ENCODE peak calls at places on chromosomes 16 and 17, in four cellular contexts. One of them, this sample, is unnamed.

GRCh38 chr16:46844771-46845170 is 13.8 kb upstream of the C16orf87 start:
- DNase-seq in SK-N-SH: no peak
- DNase-seq in HCT116: no peak
- DNase-seq in K562: no peak
- DNase-seq in this sample: no peak

GRCh38 chr16:47887496-47887895 is 268.3 kb downstream of the ABCC12 start:
- DNase-seq in SK-N-SH: no peak
- DNase-seq in HCT116: no peak
- DNase-seq in K562: no peak
- DNase-seq in this sample: peak; percentile 17

GRCh38 chr17:80992077-80992947 is 671 bp downstream of the CHMP6 start:
- DNase-seq in SK-N-SH: peak; percentile 85
- DNase-seq in HCT116: no peak
- DNase-seq in K562: no peak
- DNase-seq in this sample: peak; percentile 63

GRCh38 chr17:56478836-56479447 is 114.6 kb upstream of the NOG start:
- DNase-seq in SK-N-SH: peak; percentile 21
- DNase-seq in HCT116: peak; percentile 58
- DNase-seq in K562: peak; percentile 18
- DNase-seq in this sample: peak; percentile 61

GRCh38 chr17:17693253-17693954 is 12.1 kb downstream of the RAI1 start:
- DNase-seq in SK-N-SH: peak; percentile 78
- DNase-seq in HCT116: no peak
- DNase-seq in K562: no peak
- DNase-seq in this sample: peak; percentile 90

GRCh38 chr16:85663891-85664321 is 24.8 kb downstream of the GINS2 start:
- DNase-seq in SK-N-SH: no peak
- DNase-seq in HCT116: no peak
- DNase-seq in K562: no peak
- DNase-seq in this sample: no peak

GRCh38 chr16:720507-720989 is 398 bp upstream of the ANTKMT start:
- DNase-seq in SK-N-SH: peak; percentile 89
- DNase-seq in HCT116: no peak
- DNase-seq in K562: peak; percentile 84
- DNase-seq in this sample: peak; percentile 77

GRCh38 chr17:76189741-76190140 is 48.7 kb upstream of the FOXJ1 start:
- DNase-seq in SK-N-SH: no peak
- DNase-seq in HCT116: no peak
- DNase-seq in K562: peak; percentile 54
- DNase-seq in this sample: no peak

GRCh38 chr16:23223368-23223767 is 40.8 kb downstream of the SCNN1G start:
- DNase-seq in SK-N-SH: no peak
- DNase-seq in HCT116: no peak
- DNase-seq in K562: no peak
- DNase-seq in this sample: no peak

GRCh38 chr17:49552070-49552751 is 23.5 kb upstream of the NXPH3 start:
- DNase-seq in SK-N-SH: peak; percentile 28
- DNase-seq in HCT116: no peak
- DNase-seq in K562: peak; percentile 8
- DNase-seq in this sample: no peak

GRCh38 chr17:4177732-4178131 is 34.7 kb downstream of the CYB5D2 start:
- DNase-seq in SK-N-SH: no peak
- DNase-seq in HCT116: no peak
- DNase-seq in K562: no peak
- DNase-seq in this sample: no peak

DNA sequence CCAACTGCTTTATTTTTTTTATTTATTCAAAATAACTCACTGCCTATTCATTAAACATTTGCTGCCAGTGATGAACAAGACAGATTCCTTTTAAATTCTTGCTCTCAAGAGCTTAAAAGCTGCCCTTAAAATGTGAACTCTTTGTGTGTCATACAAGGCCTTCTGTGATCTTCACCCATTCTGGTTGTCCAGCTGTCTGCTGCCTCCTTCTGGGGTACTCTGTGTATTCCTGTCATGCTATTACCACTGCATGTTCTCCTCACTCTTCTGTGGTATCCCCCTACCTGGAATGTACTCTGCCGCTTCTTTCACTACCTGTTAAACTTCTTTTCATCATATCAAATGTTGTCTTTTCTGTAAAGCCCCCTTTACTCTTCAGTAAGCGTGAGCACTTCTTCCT is 165.8 kb downstream of the CHD9 start:
- DNase-seq in SK-N-SH: peak; percentile 7
- DNase-seq in HCT116: no peak
- DNase-seq in K562: peak; percentile 33
- DNase-seq in this sample: peak; percentile 16
- TF ChIP-seq JUND in SK-N-SH: no peak
- TF ChIP-seq JUND in HCT116: no peak
- TF ChIP-seq JUND in K562: no peak
- TF ChIP-seq JUND in this sample: no peak

GRCh38 chr17:59839646-59840328 is 53.0 kb downstream of the TUBD1 start:
- DNase-seq in SK-N-SH: no peak
- DNase-seq in HCT116: no peak
- DNase-seq in K562: no peak
- DNase-seq in this sample: no peak
- TF ChIP-seq JUND in SK-N-SH: peak; percentile 2
- TF ChIP-seq JUND in HCT116: no peak
- TF ChIP-seq JUND in K562: no peak
- TF ChIP-seq JUND in this sample: no peak

GRCh38 chr16:17395849-17396480 is 74.8 kb downstream of the XYLT1 start:
- DNase-seq in SK-N-SH: no peak
- DNase-seq in HCT116: no peak
- DNase-seq in K562: no peak
- DNase-seq in this sample: peak; percentile 60
- TF ChIP-seq JUND in SK-N-SH: no peak
- TF ChIP-seq JUND in HCT116: no peak
- TF ChIP-seq JUND in K562: no peak
- TF ChIP-seq JUND in this sample: no peak

GRCh38 chr16:78782572-78782971 is 683.1 kb downstream of the WWOX start:
- DNase-seq in SK-N-SH: no peak
- DNase-seq in HCT116: no peak
- DNase-seq in K562: no peak
- DNase-seq in this sample: no peak
- TF ChIP-seq JUND in SK-N-SH: no peak
- TF ChIP-seq JUND in HCT116: no peak
- TF ChIP-seq JUND in K562: no peak
- TF ChIP-seq JUND in this sample: no peak

GRCh38 chr16:56675685-56676210 is 6.1 kb downstream of the MT1H start:
- DNase-seq in SK-N-SH: no peak
- DNase-seq in HCT116: no peak
- DNase-seq in K562: no peak
- DNase-seq in this sample: no peak

GRCh38 chr16:56679813-56680212 is 2.5 kb upstream of the MT1X start:
- DNase-seq in SK-N-SH: no peak
- DNase-seq in HCT116: peak; percentile 65
- DNase-seq in K562: no peak
- DNase-seq in this sample: no peak

GRCh38 chr16:56677474-56677873 is 4.8 kb upstream of the MT1X start:
- DNase-seq in SK-N-SH: no peak
- DNase-seq in HCT116: no peak
- DNase-seq in K562: no peak
- DNase-seq in this sample: no peak

GRCh38 chr16:56681939-56682702 is at the start of gene MT1X:
- DNase-seq in SK-N-SH: peak; percentile 95
- DNase-seq in HCT116: peak; percentile 81
- DNase-seq in K562: peak; percentile 85
- DNase-seq in this sample: peak; percentile 93

DNA sequence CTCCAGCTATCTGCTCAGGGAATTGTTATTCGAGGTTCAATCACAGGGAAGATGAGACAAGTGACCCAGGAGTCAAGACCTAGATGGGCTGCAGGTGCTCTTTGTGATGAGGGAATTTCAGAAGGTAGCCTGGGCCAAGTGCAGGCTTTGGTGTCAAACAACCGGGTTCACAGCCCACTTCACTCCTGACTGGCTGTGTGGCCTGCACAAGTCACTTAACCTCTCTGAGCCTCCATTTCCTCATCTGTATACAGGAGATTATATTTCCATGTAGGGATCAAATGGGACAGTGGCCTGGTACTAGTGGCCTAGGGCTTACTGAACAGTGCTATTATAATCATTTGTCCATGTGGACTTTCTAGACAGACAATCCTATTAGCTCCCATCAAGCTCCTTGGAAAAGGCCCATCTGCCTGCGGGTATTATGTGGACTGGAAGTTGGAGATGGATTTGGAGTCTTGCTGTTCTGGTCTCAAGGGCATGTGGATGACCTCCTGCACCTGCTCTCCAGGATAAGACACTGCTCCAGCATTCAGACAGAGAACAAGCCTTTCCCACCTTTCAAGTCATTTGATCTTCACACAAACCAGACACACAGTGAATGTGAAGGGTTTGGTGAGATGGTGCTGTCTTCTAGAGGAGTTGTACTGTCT is 3.1 kb upstream of the MT1X start:
- DNase-seq in SK-N-SH: no peak
- DNase-seq in HCT116: no peak
- DNase-seq in K562: no peak
- DNase-seq in this sample: no peak
- TF ChIP-seq JUND in SK-N-SH: no peak
- TF ChIP-seq JUND in HCT116: no peak
- TF ChIP-seq JUND in K562: no peak
- TF ChIP-seq JUND in this sample: no peak

GRCh38 chr16:66711581-66711980 is 15.0 kb upstream of the CMTM4 start:
- DNase-seq in SK-N-SH: no peak
- DNase-seq in HCT116: no peak
- DNase-seq in K562: no peak
- DNase-seq in this sample: no peak
- TF ChIP-seq JUND in SK-N-SH: no peak
- TF ChIP-seq JUND in HCT116: no peak
- TF ChIP-seq JUND in K562: no peak
- TF ChIP-seq JUND in this sample: no peak

GRCh38 chr16:79215289-79215688 is 385.2 kb downstream of the MAF start:
- DNase-seq in SK-N-SH: no peak
- DNase-seq in HCT116: no peak
- DNase-seq in K562: no peak
- DNase-seq in this sample: no peak
- TF ChIP-seq JUND in SK-N-SH: no peak
- TF ChIP-seq JUND in HCT116: no peak
- TF ChIP-seq JUND in K562: no peak
- TF ChIP-seq JUND in this sample: no peak

GRCh38 chr17:62627904-62628603 is 584 bp downstream of the MRC2 start:
- DNase-seq in SK-N-SH: peak; percentile 91
- DNase-seq in HCT116: no peak
- DNase-seq in K562: peak; percentile 40
- DNase-seq in this sample: peak; percentile 41

GRCh38 chr17:62627219-62627903 is at the start of gene MRC2:
- DNase-seq in SK-N-SH: peak; percentile 93
- DNase-seq in HCT116: peak; percentile 31
- DNase-seq in K562: peak; percentile 46
- DNase-seq in this sample: peak; percentile 36

GRCh38 chr17:62625184-62625869 is 2.1 kb upstream of the MRC2 start:
- DNase-seq in SK-N-SH: peak; percentile 9
- DNase-seq in HCT116: no peak
- DNase-seq in K562: no peak
- DNase-seq in this sample: no peak

GRCh38 chr17:62626719-62627218 is 701 bp upstream of the MRC2 start:
- DNase-seq in SK-N-SH: peak; percentile 88
- DNase-seq in HCT116: no peak
- DNase-seq in K562: peak; percentile 11
- DNase-seq in this sample: no peak

DNA sequence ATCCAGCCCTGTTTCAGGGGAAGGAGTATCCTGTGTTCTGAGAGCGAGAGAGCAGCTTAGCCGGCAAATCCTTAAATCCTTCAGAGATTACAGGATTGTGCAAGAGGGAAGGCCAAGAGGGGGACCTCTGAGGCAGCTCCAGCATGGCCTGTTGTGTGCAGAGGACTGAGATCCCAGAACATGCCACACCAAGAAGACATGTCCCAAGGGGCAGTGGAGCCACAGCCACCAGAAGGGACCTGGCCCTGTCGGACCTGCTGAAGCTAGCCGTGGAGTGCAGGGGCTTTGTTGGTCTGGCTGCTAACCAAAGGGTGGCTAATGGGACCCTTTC is 1.6 kb upstream of the MRC2 start:
- DNase-seq in SK-N-SH: peak; percentile 13
- DNase-seq in HCT116: no peak
- DNase-seq in K562: no peak
- DNase-seq in this sample: no peak
- TF ChIP-seq JUND in SK-N-SH: no peak
- TF ChIP-seq JUND in HCT116: no peak
- TF ChIP-seq JUND in K562: no peak
- TF ChIP-seq JUND in this sample: no peak

This sample was measured in T47D.